ENCODE peak calls at places on chromosomes 11 and 22, in seven cellular contexts. P is AG04449, L is H1, R is cardiac muscle cell, E is PC-9, I is RWPE2, T is mucosa of descending colon. Z is an unnamed sample.

GRCh38 chr11:118175031-118175531 is 1.4 kb downstream of the SCN2B start:
- DNase-seq in P (no peak), T (no peak), L (no peak), I (no peak), E (peak; percentile 99), R (no peak), Z (no peak)

GRCh38 chr11:130519128-130519932 is 70.9 kb downstream of the ADAMTS15 start:
- DNase-seq in I (no peak), T (no peak), R (no peak), E (no peak), P (no peak), L (no peak), Z (no peak)

GRCh38 chr22:47616396-47617020 is 854.1 kb downstream of the TBC1D22A start:
- DNase-seq in P (no peak), R (no peak), E (no peak), L (no peak), I (no peak), T (no peak), Z (no peak)

GRCh38 chr22:49090061-49090852 is 737.4 kb downstream of the BRD1 start:
- DNase-seq in E (no peak), P (no peak), I (no peak), L (no peak), T (no peak), R (no peak), Z (no peak)

GRCh38 chr11:9459573-9460321 is 1.1 kb upstream of the ZNF143 start:
- DNase-seq in T (peak; percentile 53), I (no peak), P (no peak), L (no peak), E (no peak), R (peak; percentile 28), Z (peak; percentile 59)

GRCh38 chr11:128042290-128042751 is 545.0 kb downstream of the ETS1 start:
- DNase-seq in R (peak; percentile 7), I (no peak), P (no peak), T (no peak), E (no peak), L (no peak), Z (no peak)

GRCh38 chr11:14042686-14043440 is 80.3 kb downstream of the SPON1 start:
- DNase-seq in E (no peak), R (no peak), I (no peak), T (no peak), L (no peak), P (no peak), Z (no peak)

GRCh38 chr22:49951986-49952896 is 8.3 kb upstream of the PIM3 start:
- DNase-seq in P (peak; percentile 54), I (no peak), R (no peak), L (no peak), T (no peak), E (peak; percentile 68), Z (no peak)

GRCh38 chr11:13596601-13597000 is 71.9 kb upstream of the FAR1 start:
- DNase-seq in R (no peak), P (no peak), T (no peak), I (no peak), E (no peak), L (no peak), Z (no peak)

GRCh38 chr11:119087747-119088241 is 3.1 kb downstream of the HMBS start:
- DNase-seq in E (peak; percentile 35), R (no peak), L (no peak), P (no peak), T (no peak), I (no peak), Z (no peak)

DNA sequence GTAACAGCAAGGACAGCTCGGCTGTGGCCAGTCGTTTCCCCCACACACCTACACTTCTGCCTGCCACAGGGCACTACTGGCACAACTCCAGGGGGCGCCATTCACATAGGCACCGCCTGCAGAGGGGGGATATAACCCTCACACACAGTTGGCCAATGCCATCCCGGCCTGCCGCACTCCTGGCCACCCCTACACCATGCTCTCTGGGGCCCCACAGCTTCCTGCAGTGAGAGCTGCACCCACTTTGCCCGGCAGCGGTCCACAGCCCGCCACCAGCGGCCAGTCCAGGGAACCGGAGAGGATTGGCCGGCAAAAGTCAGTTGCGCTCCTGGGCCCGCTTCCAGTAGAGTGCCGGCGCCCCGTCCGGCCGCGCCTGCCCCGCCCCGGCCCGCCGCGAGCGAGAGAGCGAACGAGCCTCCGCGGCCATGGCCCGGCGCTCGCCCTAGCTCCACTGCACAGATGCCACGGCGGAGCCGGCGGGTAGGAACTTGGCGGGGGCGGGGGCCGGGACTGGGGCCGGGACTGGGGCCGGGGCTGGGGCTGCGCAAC is 25.6 kb upstream of the SUSD2 start:
- DNase-seq in I (no peak), L (no peak), P (no peak), T (peak; percentile 77), E (no peak), R (peak; percentile 84), Z (peak; percentile 30)
- TF ChIP-seq CTCF in I (peak; percentile 60), L (peak; percentile 73), P (peak; percentile 12), T (peak; percentile 17), E (peak; percentile 58), R (peak; percentile 54), Z (peak; percentile 49)

GRCh38 chr22:30423296-30423958 is 2.1 kb upstream of the MTFP1 start:
- DNase-seq in R (peak; percentile 51), P (no peak), L (no peak), E (no peak), T (peak; percentile 57), I (peak; percentile 82), Z (no peak)

GRCh38 chr22:30423959-30424380 is 1.6 kb upstream of the MTFP1 start:
- DNase-seq in E (peak; percentile 99), P (peak; percentile 98), T (peak; percentile 99), I (peak; percentile 99), R (peak; percentile 100), L (peak; percentile 99), Z (peak; percentile 99)

GRCh38 chr22:30422481-30423295 is 2.9 kb upstream of the MTFP1 start:
- DNase-seq in I (peak; percentile 89), T (peak; percentile 62), E (peak; percentile 99), R (peak; percentile 10), P (peak; percentile 76), L (peak; percentile 60), Z (peak; percentile 24)

GRCh38 chr22:30420401-30421178 is 5.0 kb upstream of the MTFP1 start:
- DNase-seq in P (peak; percentile 46), E (peak; percentile 97), I (no peak), T (no peak), L (no peak), R (no peak), Z (no peak)

DNA sequence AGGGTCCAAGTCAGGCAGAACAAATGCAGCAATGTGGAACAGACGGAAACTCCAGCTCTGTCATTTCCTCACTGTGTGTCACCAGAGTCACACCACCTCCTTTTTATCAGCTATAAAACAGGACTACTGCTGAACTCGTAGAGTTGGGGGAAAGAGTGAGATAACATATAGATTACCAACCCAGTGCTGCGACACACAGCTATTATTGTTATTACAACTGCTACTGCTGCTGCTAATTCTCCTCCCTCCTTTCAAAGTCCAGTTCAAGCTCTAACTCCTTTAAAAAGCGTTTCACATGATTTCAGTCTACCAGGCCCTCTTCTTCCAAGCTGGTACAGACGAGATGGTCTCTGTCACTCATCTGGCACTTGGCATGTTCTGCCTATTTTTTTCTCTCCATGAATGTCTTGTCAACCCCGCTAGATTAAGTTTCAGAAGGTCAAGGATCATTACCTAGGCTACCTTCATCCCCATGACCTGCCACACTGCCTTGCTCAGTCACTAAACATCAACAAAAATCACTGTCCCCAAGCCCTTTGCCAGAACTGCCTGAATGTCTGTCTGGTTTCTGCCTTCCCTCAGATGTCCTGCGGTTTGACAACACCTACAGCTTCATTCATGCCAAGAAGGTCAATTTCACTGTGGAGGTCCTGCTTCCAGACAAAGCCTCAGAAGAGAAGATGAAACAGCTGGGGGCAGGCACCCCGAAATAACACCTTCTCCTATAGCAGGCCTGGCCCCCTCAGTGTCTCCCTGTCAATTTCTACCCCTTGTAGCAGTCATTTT is 3.7 kb upstream of the MTFP1 start:
- DNase-seq in T (no peak), I (no peak), E (peak; percentile 64), L (no peak), R (no peak), P (no peak), Z (no peak)
- H3K4me3 ChIP-seq in T (no peak overlapping the region), I (no peak overlapping the region), E (peak overlapping the region; percentile 70), L (peak overlapping the region; percentile 70), R (peak overlapping the region; percentile 54), P (no peak overlapping the region), Z (no peak overlapping the region)

DNA sequence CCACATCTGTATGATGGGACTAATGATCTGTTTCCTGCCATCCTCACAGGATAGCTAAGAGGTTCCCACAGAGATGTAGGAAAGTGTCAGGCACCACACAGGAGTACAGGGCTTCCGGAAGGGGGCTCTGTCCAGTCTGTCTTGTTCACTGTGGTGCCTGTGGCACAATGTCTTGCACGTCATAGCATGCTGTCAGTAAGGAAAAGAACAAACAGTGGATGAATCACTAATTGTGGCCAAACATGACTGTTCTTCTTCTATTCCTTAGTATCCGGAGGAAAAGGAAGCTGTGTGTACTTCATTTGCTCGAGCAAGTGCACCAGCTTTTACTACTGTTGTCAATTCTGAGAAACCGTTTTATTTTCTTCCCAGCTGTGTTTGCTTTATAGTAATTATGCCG is 73.4 kb upstream of the YWHAH start:
- DNase-seq in L (no peak), P (peak; percentile 7), E (no peak), I (peak; percentile 83), T (peak; percentile 36), R (no peak), Z (no peak)
- TF ChIP-seq CTCF in L (no peak), P (peak; percentile 13), E (no peak), I (peak; percentile 65), T (no peak), R (no peak), Z (no peak)

GRCh38 chr11:68041617-68042218 is 2.9 kb downstream of the TCIRG1 start:
- DNase-seq in E (no peak), L (no peak), I (no peak), T (no peak), R (no peak), P (no peak), Z (no peak)
- H3K4me3 ChIP-seq in E (no peak overlapping the region), L (no peak overlapping the region), I (no peak overlapping the region), T (no peak overlapping the region), R (no peak overlapping the region), P (no peak overlapping the region), Z (no peak overlapping the region)

DNA sequence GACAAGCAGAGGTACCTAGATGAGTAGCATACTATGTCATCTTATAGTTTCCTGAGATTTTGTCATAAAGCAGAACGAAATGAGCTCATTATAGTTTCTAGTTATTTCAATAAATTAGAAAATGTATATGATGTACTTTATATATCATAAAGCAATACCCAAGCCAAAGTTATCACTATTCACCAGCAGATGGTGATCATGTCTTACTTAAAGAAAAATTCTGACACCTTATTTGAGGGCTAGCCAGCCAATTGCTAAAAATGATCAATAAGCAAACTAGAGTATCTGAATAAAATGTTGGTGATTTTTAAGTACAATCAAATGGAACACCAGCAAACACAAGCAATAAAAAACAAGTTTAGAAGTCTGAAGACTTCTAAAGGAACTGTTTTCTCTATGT is 44.1 kb downstream of the RSF1 start:
- DNase-seq in T (no peak), L (no peak), E (no peak), R (no peak), P (no peak), I (no peak), Z (no peak)
- TF ChIP-seq CTCF in T (no peak), L (no peak), E (peak; percentile 81), R (peak; percentile 18), P (no peak), I (peak; percentile 64), Z (no peak)

GRCh38 chr11:46617451-46618314 is at the start of gene ATG13:
- DNase-seq in R (peak; percentile 80), E (peak; percentile 73), I (peak; percentile 68), P (peak; percentile 23), T (peak; percentile 91), L (peak; percentile 23), Z (peak; percentile 91)
- H3K4me3 ChIP-seq in R (peak within 1 kb of the TSS; percentile 95), E (peak within 1 kb of the TSS; percentile 95), I (peak within 1 kb of the TSS; percentile 92), P (peak within 1 kb of the TSS; percentile 100), T (peak within 1 kb of the TSS; percentile 94), L (peak within 1 kb of the TSS; percentile 99), Z (peak within 1 kb of the TSS; percentile 78)